ENCODE peak calls at places on chromosomes 1 and 21, in four cellular contexts. F is IMR-90, L is H1, T is mesendoderm. V is an unnamed sample.

GRCh38 chr1:205250699-205251098 is 23.0 kb downstream of the TMCC2 start:
- DNase-seq in T (peak), L (no peak), F (no peak), V (no peak)

GRCh38 chr1:180609643-180610555 is 21.9 kb upstream of the XPR1 start:
- DNase-seq in L (no peak), F (peak), T (no peak), V (no peak)

GRCh38 chr1:2591233-2591580 is 4.6 kb downstream of the PRXL2B start:
- DNase-seq in T (no peak), L (no peak), F (no peak), V (no peak)

GRCh38 chr1:203189951-203190352 is 3.4 kb upstream of the CHI3L1 start:
- DNase-seq in F (peak), L (no peak), T (no peak), V (no peak)

GRCh38 chr1:150971583-150972416 is 2.8 kb downstream of the CERS2 start:
- DNase-seq in T (peak), F (no peak), L (peak), V (peak)

GRCh38 chr1:157034137-157034800 is 11.3 kb downstream of the ARHGEF11 start:
- DNase-seq in L (no peak), F (peak), T (no peak), V (no peak)

GRCh38 chr1:176696109-176696508 is 233.1 kb downstream of the PAPPA2 start:
- DNase-seq in L (no peak), F (peak), T (peak), V (peak)

GRCh38 chr1:44568128-44568900 is 106.0 kb downstream of the TMEM53 start:
- DNase-seq in L (no peak), F (no peak), T (peak), V (no peak)

GRCh38 chr1:205680073-205680851 is at the start of gene SLC45A3:
- DNase-seq in L (no peak), T (no peak), F (no peak), V (peak)

GRCh38 chr1:107990606-107991005 is 25.6 kb upstream of the VAV3 start:
- DNase-seq in L (no peak), T (no peak), F (no peak), V (no peak)

GRCh38 chr1:34166191-34167090 is 1.4 kb upstream of the CSMD2 start:
- DNase-seq in T (peak), L (peak), F (no peak), V (peak)

GRCh38 chr1:2969011-2969869 is 52.0 kb upstream of the ACTRT2 start:
- DNase-seq in L (no peak), F (no peak), T (no peak), V (no peak)

GRCh38 chr21:45114072-45114471 is 39.7 kb downstream of the ADARB1 start:
- DNase-seq in L (no peak), T (no peak), F (no peak), V (no peak)

GRCh38 chr1:103931891-103932290 is 182.2 kb downstream of the AMY1C start:
- DNase-seq in T (no peak), F (no peak), L (no peak), V (no peak)

GRCh38 chr1:187244623-187245022 is 415.9 kb downstream of the PLA2G4A start:
- DNase-seq in F (no peak), L (no peak), T (peak), V (no peak)

GRCh38 chr1:119316870-119317416 is 51.6 kb upstream of the HAO2 start:
- DNase-seq in T (peak), F (no peak), L (peak), V (peak)

GRCh38 chr21:37225440-37225839 is 41.7 kb downstream of the VPS26C start:
- DNase-seq in F (no peak), L (peak), T (no peak), V (no peak)

GRCh38 chr21:35216966-35217365 is 167.9 kb upstream of the RUNX1 start:
- DNase-seq in T (peak), F (no peak), L (no peak), V (no peak)

GRCh38 chr1:32071758-32072621 is 749 bp upstream of the TMEM39B start:
- DNase-seq in F (peak), T (peak), L (no peak), V (no peak)

GRCh38 chr1:24157921-24158481 is 15.1 kb upstream of the IL22RA1 start:
- DNase-seq in L (no peak), F (no peak), T (peak), V (no peak)

GRCh38 chr1:113912594-113913311 is 7.6 kb downstream of the DCLRE1B start:
- DNase-seq in L (no peak), T (no peak), F (peak), V (no peak)

GRCh38 chr21:36628096-36628495 is 70.8 kb upstream of the SIM2 start:
- DNase-seq in T (no peak), L (no peak), F (no peak), V (no peak)

GRCh38 chr1:44068442-44068861 is 37.2 kb upstream of the SLC6A9 start:
- DNase-seq in F (no peak), T (no peak), L (no peak), V (no peak)

GRCh38 chr1:198600906-198601305 is 37.9 kb upstream of the PTPRC start:
- DNase-seq in T (no peak), L (no peak), F (no peak), V (no peak)

GRCh38 chr1:165858364-165858823 is 31.0 kb downstream of the UCK2 start:
- DNase-seq in T (no peak), L (no peak), F (no peak), V (no peak)

GRCh38 chr21:19433623-19434022 is 1030.0 kb upstream of the TMPRSS15 start:
- DNase-seq in T (no peak), F (no peak), L (no peak), V (no peak)

GRCh38 chr1:233389867-233390266 is 62.3 kb downstream of the MAP3K21 start:
- DNase-seq in L (no peak), T (peak), F (no peak), V (no peak)

GRCh38 chr1:29521846-29522580 is 285.7 kb downstream of the PTPRU start:
- DNase-seq in F (no peak), L (peak), T (no peak), V (peak)

GRCh38 chr1:157252473-157252872 is 114.3 kb upstream of the ETV3 start:
- DNase-seq in T (no peak), L (no peak), F (no peak), V (no peak)

GRCh38 chr21:45362077-45362747 is 42.8 kb upstream of the COL18A1 start:
- DNase-seq in T (no peak), L (no peak), F (no peak), V (no peak)

GRCh38 chr1:241611063-241611462 is 29.1 kb downstream of the CHML start:
- DNase-seq in T (peak), L (no peak), F (peak), V (no peak)

GRCh38 chr1:147723691-147724323 is 36.6 kb downstream of the GJA5 start:
- DNase-seq in F (no peak), L (peak), T (peak), V (peak)

DNA sequence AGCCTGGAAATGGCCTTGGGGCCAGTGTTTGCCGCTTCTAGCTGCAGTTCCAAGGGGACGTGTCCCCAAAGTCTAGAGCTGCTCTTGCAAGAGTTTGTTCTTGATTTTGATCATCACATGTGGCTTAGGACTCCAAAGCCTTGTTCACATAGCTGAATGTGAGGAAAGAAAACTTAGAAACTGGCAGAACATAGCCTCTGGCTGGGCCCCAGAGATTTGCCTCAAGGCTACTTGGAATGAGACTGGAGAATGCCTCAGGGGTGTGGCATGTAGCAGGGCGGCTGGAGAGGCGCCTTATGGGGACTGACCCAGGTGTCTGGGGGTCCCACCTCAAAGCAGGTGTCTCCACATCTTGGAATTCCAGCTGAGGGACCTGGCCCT is 2.3 kb downstream of the PDXK start:
- DNase-seq in L (no peak), T (no peak), F (no peak), V (no peak)
- H3K4ac ChIP-seq in L (no peak), T (no peak), F (no peak), V (no peak)

GRCh38 chr1:171299342-171299741 is 14.6 kb upstream of the FMO4 start:
- DNase-seq in F (no peak), L (no peak), T (no peak), V (no peak)

GRCh38 chr1:171296897-171297296 is 17.1 kb upstream of the FMO4 start:
- DNase-seq in T (no peak), L (no peak), F (no peak), V (no peak)

GRCh38 chr1:171298696-171299095 is 15.3 kb upstream of the FMO4 start:
- DNase-seq in F (no peak), L (no peak), T (no peak), V (peak)

GRCh38 chr1:171295821-171296220 is 18.2 kb upstream of the FMO4 start:
- DNase-seq in L (no peak), T (no peak), F (no peak), V (no peak)

DNA sequence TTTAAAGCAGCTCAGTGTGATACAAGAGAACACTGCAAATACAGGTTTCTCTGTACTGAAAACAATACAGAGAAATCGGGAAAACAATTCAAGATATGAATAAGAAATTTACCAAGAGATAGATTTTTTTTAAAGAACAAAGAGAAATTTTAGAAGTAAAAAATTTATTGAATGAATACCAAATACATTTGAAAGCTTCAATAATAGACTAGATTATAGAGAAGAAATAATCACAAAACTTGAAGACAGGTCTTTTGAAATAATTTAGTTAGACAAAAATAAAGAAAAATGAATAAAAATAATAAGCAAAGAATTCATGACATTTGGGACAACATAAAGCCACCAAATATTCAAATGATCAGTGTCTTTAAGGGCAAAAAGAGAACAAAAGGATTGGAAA is 13.6 kb upstream of the FMO4 start:
- DNase-seq in F (no peak), T (no peak), L (no peak), V (no peak)
- H3K56ac ChIP-seq in F (no peak), T (no peak), L (no peak), V (no peak)

DNA sequence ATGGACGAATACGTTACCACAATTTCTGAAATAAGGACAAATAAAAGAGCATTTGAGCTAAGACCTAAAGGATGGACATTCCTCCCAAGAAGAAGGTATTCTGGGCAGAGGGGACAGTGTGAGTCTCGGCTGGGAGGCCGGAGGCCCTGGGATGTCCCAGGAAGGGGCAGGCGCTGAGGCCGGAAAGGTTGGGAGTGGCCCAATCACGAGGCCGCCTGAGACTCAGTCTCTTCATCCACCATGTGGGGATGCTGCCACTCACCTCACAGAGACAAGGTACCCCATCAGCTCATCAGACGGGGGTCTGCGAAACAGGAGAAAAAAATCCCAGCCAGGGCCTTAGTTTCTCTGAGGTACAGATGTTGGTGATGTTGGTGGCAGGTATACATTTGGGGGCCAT is 24.3 kb upstream of the LAPTM5 start:
- DNase-seq in T (no peak), F (no peak), L (no peak), V (no peak)
- H3K4ac ChIP-seq in T (no peak), F (no peak), L (peak), V (no peak)

GRCh38 chr1:78441921-78442320 is 48.9 kb upstream of the PTGFR start:
- DNase-seq in T (no peak), L (no peak), F (peak), V (no peak)

GRCh38 chr1:78447096-78447495 is 43.7 kb upstream of the PTGFR start:
- DNase-seq in F (no peak), T (no peak), L (no peak), V (no peak)
- H3K56ac ChIP-seq in F (no peak), T (no peak), L (no peak), V (no peak)

GRCh38 chr1:17184822-17185484 is 20.0 kb upstream of the PADI1 start:
- DNase-seq in L (peak), F (no peak), T (no peak), V (no peak)
- H3K4ac ChIP-seq in L (no peak), F (peak), T (no peak), V (no peak)

GRCh38 chr1:100747821-100748220 is 28.3 kb downstream of the VCAM1 start:
- DNase-seq in T (no peak), L (no peak), F (no peak), V (no peak)
- H3K56ac ChIP-seq in T (no peak), L (no peak), F (no peak), V (no peak)

DNA sequence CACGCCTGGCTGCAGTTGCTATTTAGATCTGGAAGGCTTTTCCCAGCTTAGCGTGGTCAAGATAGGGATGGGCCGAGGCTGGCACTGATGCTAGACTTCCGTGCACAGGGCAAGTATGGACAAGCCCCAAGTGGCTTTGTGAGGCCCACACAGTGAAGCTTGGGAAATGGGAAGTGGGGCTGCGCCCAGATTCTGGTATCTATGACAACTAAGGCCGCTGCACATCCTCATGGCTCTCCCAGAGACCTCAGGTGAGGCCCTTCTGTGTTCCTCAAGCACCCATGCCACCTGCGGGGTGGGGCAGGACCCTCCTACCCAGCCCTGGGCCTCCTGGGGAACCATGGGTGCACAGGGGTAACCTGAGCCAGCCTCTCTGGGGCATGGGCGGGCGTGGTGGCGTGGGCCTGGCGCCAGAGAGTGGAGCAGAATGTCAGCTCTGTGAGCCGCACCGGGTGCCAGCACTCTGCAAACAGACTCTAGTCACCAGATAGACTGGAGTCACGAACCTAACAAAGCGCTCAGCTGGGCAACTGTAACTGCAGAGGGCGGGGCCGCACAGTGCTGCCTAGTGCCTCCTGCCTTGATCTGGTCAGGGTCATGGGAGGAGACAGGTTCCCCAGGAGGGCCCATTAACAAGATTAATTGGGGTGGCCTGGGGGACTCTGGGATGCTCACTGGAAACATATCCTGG is 46.4 kb downstream of the ELF3 start:
- DNase-seq in L (no peak), T (no peak), F (no peak), V (no peak)
- H3K4ac ChIP-seq in L (peak), T (no peak), F (peak), V (no peak)

GRCh38 chr1:208631057-208631456 is 386.9 kb upstream of the PLXNA2 start:
- DNase-seq in L (no peak), T (no peak), F (no peak), V (no peak)
- H3K56ac ChIP-seq in L (no peak), T (no peak), F (no peak), V (no peak)